ENCODE peak calls at places on chromosomes 13 and 19, in nine cellular contexts. One of them, this sample, is unnamed.

GRCh38 chr13:78382946-78383542 is 220.3 kb downstream of the POU4F1 start:
- DNase-seq in endodermal cell: no peak
- DNase-seq in Panc1: no peak
- DNase-seq in cardiac muscle cell: no peak
- DNase-seq in heart right ventricle: no peak
- DNase-seq in testis: no peak
- DNase-seq in aorta: no peak
- DNase-seq in upper lobe of right lung: no peak
- DNase-seq in tibial artery: no peak
- DNase-seq in this sample: no peak

GRCh38 chr19:42831221-42832019 is 48.1 kb downstream of the PSG1 start:
- DNase-seq in heart right ventricle: no peak
- DNase-seq in tibial artery: no peak
- DNase-seq in testis: no peak
- DNase-seq in upper lobe of right lung: no peak
- DNase-seq in aorta: no peak
- DNase-seq in endodermal cell: no peak
- DNase-seq in Panc1: no peak
- DNase-seq in cardiac muscle cell: no peak
- DNase-seq in this sample: no peak

GRCh38 chr13:41785402-41786142 is 175.3 kb downstream of the VWA8 start:
- DNase-seq in Panc1: no peak
- DNase-seq in upper lobe of right lung: no peak
- DNase-seq in heart right ventricle: no peak
- DNase-seq in aorta: no peak
- DNase-seq in tibial artery: no peak
- DNase-seq in endodermal cell: no peak
- DNase-seq in testis: no peak
- DNase-seq in cardiac muscle cell: no peak
- DNase-seq in this sample: no peak

GRCh38 chr19:18436651-18437478 is 1.1 kb downstream of the ISYNA1 start:
- DNase-seq in cardiac muscle cell: peak; percentile 95
- DNase-seq in aorta: peak; percentile 92
- DNase-seq in upper lobe of right lung: peak; percentile 81
- DNase-seq in tibial artery: peak; percentile 57
- DNase-seq in Panc1: no peak
- DNase-seq in heart right ventricle: peak; percentile 84
- DNase-seq in endodermal cell: peak; percentile 95
- DNase-seq in testis: peak; percentile 92
- DNase-seq in this sample: peak; percentile 93

GRCh38 chr19:49553451-49554271 is 25.9 kb downstream of the RCN3 start:
- DNase-seq in aorta: no peak
- DNase-seq in endodermal cell: no peak
- DNase-seq in tibial artery: no peak
- DNase-seq in cardiac muscle cell: peak; percentile 44
- DNase-seq in upper lobe of right lung: no peak
- DNase-seq in heart right ventricle: no peak
- DNase-seq in Panc1: no peak
- DNase-seq in testis: no peak
- DNase-seq in this sample: no peak

GRCh38 chr19:35156673-35157014 is 2.1 kb downstream of the FXYD5 start:
- DNase-seq in Panc1: no peak
- DNase-seq in heart right ventricle: no peak
- DNase-seq in aorta: no peak
- DNase-seq in upper lobe of right lung: no peak
- DNase-seq in cardiac muscle cell: no peak
- DNase-seq in testis: no peak
- DNase-seq in tibial artery: no peak
- DNase-seq in endodermal cell: no peak
- DNase-seq in this sample: no peak

GRCh38 chr13:39025433-39025839 is 12.5 kb downstream of the PROSER1 start:
- DNase-seq in Panc1: no peak
- DNase-seq in endodermal cell: no peak
- DNase-seq in tibial artery: no peak
- DNase-seq in cardiac muscle cell: no peak
- DNase-seq in heart right ventricle: no peak
- DNase-seq in aorta: no peak
- DNase-seq in testis: no peak
- DNase-seq in upper lobe of right lung: no peak
- DNase-seq in this sample: no peak

GRCh38 chr13:97478247-97478646 is 44.3 kb downstream of the RAP2A start:
- DNase-seq in upper lobe of right lung: no peak
- DNase-seq in testis: no peak
- DNase-seq in cardiac muscle cell: no peak
- DNase-seq in endodermal cell: no peak
- DNase-seq in aorta: no peak
- DNase-seq in heart right ventricle: no peak
- DNase-seq in Panc1: no peak
- DNase-seq in tibial artery: no peak
- DNase-seq in this sample: no peak

GRCh38 chr19:13121551-13122274 is 3.6 kb downstream of the NACC1 start:
- DNase-seq in upper lobe of right lung: no peak
- DNase-seq in tibial artery: no peak
- DNase-seq in heart right ventricle: no peak
- DNase-seq in Panc1: no peak
- DNase-seq in cardiac muscle cell: no peak
- DNase-seq in aorta: no peak
- DNase-seq in testis: no peak
- DNase-seq in endodermal cell: peak; percentile 38
- DNase-seq in this sample: no peak

GRCh38 chr19:51546650-51547396 is 15.4 kb upstream of the SIGLEC6 start:
- DNase-seq in Panc1: no peak
- DNase-seq in upper lobe of right lung: no peak
- DNase-seq in endodermal cell: no peak
- DNase-seq in tibial artery: no peak
- DNase-seq in cardiac muscle cell: peak; percentile 68
- DNase-seq in heart right ventricle: no peak
- DNase-seq in testis: no peak
- DNase-seq in aorta: no peak
- DNase-seq in this sample: no peak

GRCh38 chr13:95300625-95301134 is 571 bp downstream of the ABCC4 start:
- DNase-seq in Panc1: no peak
- DNase-seq in cardiac muscle cell: peak; percentile 38
- DNase-seq in testis: peak; percentile 62
- DNase-seq in endodermal cell: peak; percentile 73
- DNase-seq in tibial artery: no peak
- DNase-seq in upper lobe of right lung: peak; percentile 85
- DNase-seq in aorta: peak; percentile 80
- DNase-seq in heart right ventricle: peak; percentile 49
- DNase-seq in this sample: peak; percentile 23

GRCh38 chr13:113832204-113832603 is 31.7 kb downstream of the GAS6 start:
- DNase-seq in endodermal cell: no peak
- DNase-seq in aorta: no peak
- DNase-seq in heart right ventricle: no peak
- DNase-seq in Panc1: no peak
- DNase-seq in testis: no peak
- DNase-seq in upper lobe of right lung: no peak
- DNase-seq in cardiac muscle cell: no peak
- DNase-seq in tibial artery: no peak
- DNase-seq in this sample: no peak
- H3K27ac ChIP-seq in endodermal cell: no peak overlapping the region
- H3K27ac ChIP-seq in aorta: no peak overlapping the region
- H3K27ac ChIP-seq in heart right ventricle: no peak overlapping the region
- H3K27ac ChIP-seq in Panc1: no peak overlapping the region
- H3K27ac ChIP-seq in testis: no peak overlapping the region
- H3K27ac ChIP-seq in upper lobe of right lung: no peak overlapping the region
- H3K27ac ChIP-seq in cardiac muscle cell: no peak overlapping the region
- H3K27ac ChIP-seq in tibial artery: no peak overlapping the region
- H3K27ac ChIP-seq in this sample: no peak overlapping the region

GRCh38 chr19:5641171-5641570 is 18.3 kb downstream of the SAFB start:
- DNase-seq in aorta: no peak
- DNase-seq in cardiac muscle cell: no peak
- DNase-seq in Panc1: no peak
- DNase-seq in upper lobe of right lung: no peak
- DNase-seq in endodermal cell: no peak
- DNase-seq in testis: no peak
- DNase-seq in tibial artery: no peak
- DNase-seq in heart right ventricle: no peak
- DNase-seq in this sample: no peak

GRCh38 chr19:5635427-5635826 is 12.5 kb downstream of the SAFB start:
- DNase-seq in upper lobe of right lung: no peak
- DNase-seq in testis: no peak
- DNase-seq in endodermal cell: no peak
- DNase-seq in tibial artery: no peak
- DNase-seq in heart right ventricle: no peak
- DNase-seq in aorta: no peak
- DNase-seq in cardiac muscle cell: no peak
- DNase-seq in Panc1: no peak
- DNase-seq in this sample: no peak

GRCh38 chr19:5643060-5643459 is 20.2 kb downstream of the SAFB start:
- DNase-seq in Panc1: no peak
- DNase-seq in tibial artery: no peak
- DNase-seq in endodermal cell: no peak
- DNase-seq in cardiac muscle cell: no peak
- DNase-seq in upper lobe of right lung: no peak
- DNase-seq in heart right ventricle: no peak
- DNase-seq in aorta: no peak
- DNase-seq in testis: no peak
- DNase-seq in this sample: no peak

GRCh38 chr19:5642204-5642603 is 19.3 kb downstream of the SAFB start:
- DNase-seq in testis: no peak
- DNase-seq in tibial artery: no peak
- DNase-seq in endodermal cell: no peak
- DNase-seq in cardiac muscle cell: no peak
- DNase-seq in Panc1: no peak
- DNase-seq in upper lobe of right lung: no peak
- DNase-seq in aorta: no peak
- DNase-seq in heart right ventricle: no peak
- DNase-seq in this sample: no peak

GRCh38 chr19:5637971-5638370 is 15.1 kb downstream of the SAFB start:
- DNase-seq in cardiac muscle cell: no peak
- DNase-seq in Panc1: no peak
- DNase-seq in tibial artery: no peak
- DNase-seq in upper lobe of right lung: no peak
- DNase-seq in heart right ventricle: no peak
- DNase-seq in testis: no peak
- DNase-seq in endodermal cell: no peak
- DNase-seq in aorta: no peak
- DNase-seq in this sample: no peak
- H3K36me3 ChIP-seq in cardiac muscle cell: peaks cover 11% of the 10 kb centered on the region
- H3K36me3 ChIP-seq in Panc1: peaks cover 3% of the 10 kb centered on the region
- H3K36me3 ChIP-seq in tibial artery: peaks cover 15% of the 10 kb centered on the region
- H3K36me3 ChIP-seq in upper lobe of right lung: peaks cover 21% of the 10 kb centered on the region
- H3K36me3 ChIP-seq in heart right ventricle: peaks cover 14% of the 10 kb centered on the region
- H3K36me3 ChIP-seq in testis: no peaks in the 10 kb centered on the region
- H3K36me3 ChIP-seq in endodermal cell: peaks cover 51% of the 10 kb centered on the region
- H3K36me3 ChIP-seq in aorta: no peaks in the 10 kb centered on the region
- H3K36me3 ChIP-seq in this sample: peaks cover 14% of the 10 kb centered on the region

DNA sequence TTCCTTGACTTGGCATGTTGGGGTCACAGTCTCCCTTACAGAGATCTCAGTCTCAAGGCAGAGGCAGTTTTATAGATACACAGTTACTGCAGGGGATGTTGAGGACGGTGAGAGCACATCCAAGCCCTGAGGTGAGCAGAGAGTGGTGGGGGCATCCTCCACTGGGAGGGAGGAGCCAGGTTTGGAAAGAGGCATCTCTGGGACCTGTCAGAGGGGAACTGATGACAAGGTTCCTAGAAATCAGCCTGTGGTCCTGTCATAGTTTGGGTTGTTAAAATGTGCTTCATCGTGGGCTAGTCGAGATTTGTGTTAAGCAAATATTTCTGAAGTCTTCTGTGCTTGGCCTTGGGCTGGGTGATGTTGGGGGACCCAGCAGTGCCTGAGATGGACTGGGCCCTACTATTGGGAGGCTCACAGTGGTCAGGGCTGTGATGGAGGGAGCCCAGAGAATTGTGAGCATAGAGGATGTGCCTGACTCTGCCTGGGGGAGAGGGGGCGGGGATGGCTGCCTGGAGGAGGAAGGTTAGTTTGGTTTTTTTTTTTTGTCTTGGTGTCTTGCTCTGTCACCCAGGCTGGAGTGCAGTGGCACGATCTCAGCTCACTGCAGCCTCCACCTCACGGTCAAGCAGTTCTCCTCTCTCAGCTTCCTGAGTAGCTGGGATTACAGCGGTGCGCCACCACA is 3.9 kb downstream of the SUPT5H start:
- DNase-seq in upper lobe of right lung: no peak
- DNase-seq in cardiac muscle cell: no peak
- DNase-seq in aorta: no peak
- DNase-seq in endodermal cell: no peak
- DNase-seq in tibial artery: no peak
- DNase-seq in heart right ventricle: no peak
- DNase-seq in Panc1: no peak
- DNase-seq in testis: no peak
- DNase-seq in this sample: no peak
- H3K27ac ChIP-seq in upper lobe of right lung: no peak overlapping the region
- H3K27ac ChIP-seq in cardiac muscle cell: no peak overlapping the region
- H3K27ac ChIP-seq in aorta: no peak overlapping the region
- H3K27ac ChIP-seq in endodermal cell: no peak overlapping the region
- H3K27ac ChIP-seq in tibial artery: no peak overlapping the region
- H3K27ac ChIP-seq in heart right ventricle: no peak overlapping the region
- H3K27ac ChIP-seq in Panc1: no peak overlapping the region
- H3K27ac ChIP-seq in testis: no peak overlapping the region
- H3K27ac ChIP-seq in this sample: no peak overlapping the region

DNA sequence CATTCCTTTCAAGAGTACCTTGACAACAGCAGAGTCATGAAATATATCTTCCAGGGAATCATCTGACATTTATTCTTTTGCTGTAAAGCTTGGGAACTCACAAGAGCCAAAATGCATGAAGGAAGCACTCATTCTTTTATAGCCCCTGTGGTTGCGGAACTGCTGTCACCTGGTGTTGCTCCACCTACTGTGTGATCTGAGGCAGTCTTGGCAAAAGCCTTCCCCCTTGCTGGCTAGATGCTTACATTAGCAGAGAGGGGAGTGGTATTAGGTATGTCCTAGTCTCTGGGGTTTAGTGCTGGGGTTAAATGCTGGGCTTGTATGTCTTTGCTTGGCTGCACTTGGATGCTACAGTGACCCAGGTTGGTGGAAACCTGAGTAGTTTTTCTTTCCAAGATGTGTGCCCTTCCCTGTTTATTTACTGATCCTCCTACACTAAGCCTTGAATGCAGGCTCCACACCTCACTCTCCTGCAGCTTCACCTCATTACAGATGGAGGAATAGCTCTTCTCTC is 99.3 kb downstream of the WDFY2 start:
- DNase-seq in testis: no peak
- DNase-seq in upper lobe of right lung: no peak
- DNase-seq in Panc1: no peak
- DNase-seq in heart right ventricle: no peak
- DNase-seq in cardiac muscle cell: no peak
- DNase-seq in tibial artery: no peak
- DNase-seq in aorta: no peak
- DNase-seq in endodermal cell: peak; percentile 61
- DNase-seq in this sample: no peak
- H3K36me3 ChIP-seq in testis: no peaks in the 10 kb centered on the region
- H3K36me3 ChIP-seq in upper lobe of right lung: no peaks in the 10 kb centered on the region
- H3K36me3 ChIP-seq in Panc1: no peaks in the 10 kb centered on the region
- H3K36me3 ChIP-seq in heart right ventricle: no peaks in the 10 kb centered on the region
- H3K36me3 ChIP-seq in cardiac muscle cell: no peaks in the 10 kb centered on the region
- H3K36me3 ChIP-seq in tibial artery: no peaks in the 10 kb centered on the region
- H3K36me3 ChIP-seq in aorta: no peaks in the 10 kb centered on the region
- H3K36me3 ChIP-seq in endodermal cell: no peaks in the 10 kb centered on the region
- H3K36me3 ChIP-seq in this sample: no peaks in the 10 kb centered on the region

DNA sequence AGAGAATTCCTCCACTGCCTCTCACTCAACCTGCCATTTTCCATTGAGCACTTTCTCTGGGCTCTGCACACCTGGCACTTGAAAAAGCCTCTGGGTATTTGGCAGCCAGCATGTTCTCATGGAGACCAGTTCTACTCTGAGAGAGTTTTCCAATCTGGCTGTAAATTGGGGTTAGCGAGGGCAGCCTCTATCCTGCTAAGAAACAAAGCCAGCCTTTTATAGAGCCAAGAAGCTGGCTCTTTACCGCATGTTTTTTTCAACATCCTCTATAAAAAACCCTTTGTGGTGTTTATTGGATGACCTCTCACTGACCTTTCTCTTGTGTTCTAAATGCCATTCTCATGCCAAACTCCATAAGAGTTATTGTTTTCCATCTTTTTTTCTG is 52.6 kb upstream of the RCBTB2 start:
- DNase-seq in upper lobe of right lung: no peak
- DNase-seq in tibial artery: no peak
- DNase-seq in cardiac muscle cell: peak; percentile 88
- DNase-seq in aorta: no peak
- DNase-seq in Panc1: no peak
- DNase-seq in endodermal cell: no peak
- DNase-seq in heart right ventricle: no peak
- DNase-seq in testis: peak; percentile 55
- DNase-seq in this sample: no peak
- H3K27ac ChIP-seq in upper lobe of right lung: no peak overlapping the region
- H3K27ac ChIP-seq in tibial artery: no peak overlapping the region
- H3K27ac ChIP-seq in cardiac muscle cell: no peak overlapping the region
- H3K27ac ChIP-seq in aorta: peak overlapping the region; percentile 28
- H3K27ac ChIP-seq in Panc1: no peak overlapping the region
- H3K27ac ChIP-seq in endodermal cell: peak overlapping the region; percentile 48
- H3K27ac ChIP-seq in heart right ventricle: no peak overlapping the region
- H3K27ac ChIP-seq in testis: no peak overlapping the region
- H3K27ac ChIP-seq in this sample: no peak overlapping the region